ENCODE peak calls at places on chromosomes 4 and X, in four cellular contexts. C, J, H and U are unnamed samples.

GRCh38 chrX:137547291-137547690 is 18.6 kb upstream of the ZIC3 start:
- DNase-seq in H (no peak), J (no peak), C (no peak), U (no peak)

GRCh38 chr4:13968723-13969122 is 341.2 kb upstream of the BOD1L1 start:
- DNase-seq in J (no peak), C (no peak), H (no peak), U (no peak)

GRCh38 chr4:172998527-172999469 is 169.8 kb upstream of the GALNT7 start:
- DNase-seq in C (peak), H (no peak), J (no peak), U (peak)

GRCh38 chrX:154750301-154751120 is at the start of gene GAB3:
- DNase-seq in H (no peak), J (no peak), C (no peak), U (peak)

GRCh38 chr4:137635596-137635995 is 103.3 kb upstream of the PCDH18 start:
- DNase-seq in C (no peak), H (no peak), J (no peak), U (no peak)

GRCh38 chr4:129355529-129355928 is 259.6 kb downstream of the C4orf33 start:
- DNase-seq in C (no peak), J (no peak), H (no peak), U (no peak)

GRCh38 chr4:78410225-78410624 is 141.3 kb upstream of the ANXA3 start:
- DNase-seq in C (no peak), J (no peak), H (no peak), U (no peak)

GRCh38 chr4:22456291-22456690 is 59.6 kb downstream of the ADGRA3 start:
- DNase-seq in J (no peak), C (no peak), H (peak), U (no peak)

GRCh38 chr4:111652206-111652605 is 493.0 kb upstream of the FAM241A start:
- DNase-seq in C (no peak), J (no peak), H (no peak), U (no peak)

GRCh38 chrX:70592091-70592490 is 147.5 kb downstream of the DLG3 start:
- DNase-seq in H (no peak), J (no peak), C (no peak), U (no peak)

GRCh38 chr4:88761861-88762523 is 64.4 kb upstream of the NAP1L5 start:
- DNase-seq in C (no peak), J (no peak), H (peak), U (no peak)

GRCh38 chr4:4320528-4320927 is 30.5 kb downstream of the ZBTB49 start:
- DNase-seq in H (no peak), J (no peak), C (no peak), U (no peak)

GRCh38 chrX:14922437-14922836 is 49.2 kb downstream of the MOSPD2 start:
- DNase-seq in C (no peak), J (no peak), H (no peak), U (no peak)

GRCh38 chr4:185395956-185396723 is 416 bp upstream of the LRP2BP start:
- DNase-seq in C (peak), J (peak), H (peak), U (peak)

GRCh38 chr4:75995727-75996126 is 5.0 kb upstream of the SDAD1 start:
- DNase-seq in H (peak), J (no peak), C (peak), U (peak)

GRCh38 chr4:16136321-16136720 is 52.5 kb upstream of the PROM1 start:
- DNase-seq in J (no peak), H (no peak), C (no peak), U (no peak)

GRCh38 chrX:132270699-132271098 is 51.5 kb upstream of the RAP2C start:
- DNase-seq in H (no peak), J (no peak), C (no peak), U (no peak)

GRCh38 chrX:31421441-31421840 is 349.6 kb upstream of the FTHL17 start:
- DNase-seq in C (no peak), H (no peak), J (no peak), U (no peak)

GRCh38 chrX:123846598-123847038 is 13.2 kb upstream of the XIAP start:
- DNase-seq in C (no peak), H (no peak), J (no peak), U (no peak)

DNA sequence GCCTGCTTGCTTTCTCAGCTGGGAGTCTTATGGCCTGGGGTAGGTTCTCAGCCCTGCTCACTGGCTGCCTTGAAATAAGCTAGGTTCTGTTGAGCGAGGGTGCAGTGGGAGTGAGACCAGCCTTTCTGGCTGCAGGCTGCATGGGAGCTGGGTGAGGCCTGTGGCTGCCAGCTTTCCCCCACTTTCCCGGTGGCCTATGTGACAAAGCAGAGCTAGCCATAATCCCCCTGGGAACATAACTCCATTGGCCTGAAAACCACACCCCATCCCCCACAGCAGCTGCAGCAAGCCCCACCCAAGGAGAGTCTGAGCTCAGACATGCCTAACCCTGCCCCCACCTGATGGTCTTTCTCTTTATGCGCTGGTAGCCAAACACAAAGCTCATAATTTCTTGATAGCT is 118.9 kb downstream of the KLHL4 start:
- DNase-seq in J (no peak), H (no peak), C (no peak), U (no peak)
- TF ChIP-seq FOXK2 in J (no peak), H (no peak), C (no peak), U (no peak)

GRCh38 chr4:70705146-70705855 is 16.5 kb upstream of the RUFY3 start:
- DNase-seq in H (peak), J (no peak), C (peak), U (peak)

GRCh38 chr4:70706516-70706915 is 15.2 kb upstream of the RUFY3 start:
- DNase-seq in H (no peak), J (no peak), C (no peak), U (no peak)

GRCh38 chr4:70705856-70706461 is 15.8 kb upstream of the RUFY3 start:
- DNase-seq in H (no peak), C (no peak), J (no peak), U (peak)

GRCh38 chr4:70703695-70704332 is 15.5 kb downstream of the UTP3 start:
- DNase-seq in J (no peak), C (no peak), H (no peak), U (no peak)

DNA sequence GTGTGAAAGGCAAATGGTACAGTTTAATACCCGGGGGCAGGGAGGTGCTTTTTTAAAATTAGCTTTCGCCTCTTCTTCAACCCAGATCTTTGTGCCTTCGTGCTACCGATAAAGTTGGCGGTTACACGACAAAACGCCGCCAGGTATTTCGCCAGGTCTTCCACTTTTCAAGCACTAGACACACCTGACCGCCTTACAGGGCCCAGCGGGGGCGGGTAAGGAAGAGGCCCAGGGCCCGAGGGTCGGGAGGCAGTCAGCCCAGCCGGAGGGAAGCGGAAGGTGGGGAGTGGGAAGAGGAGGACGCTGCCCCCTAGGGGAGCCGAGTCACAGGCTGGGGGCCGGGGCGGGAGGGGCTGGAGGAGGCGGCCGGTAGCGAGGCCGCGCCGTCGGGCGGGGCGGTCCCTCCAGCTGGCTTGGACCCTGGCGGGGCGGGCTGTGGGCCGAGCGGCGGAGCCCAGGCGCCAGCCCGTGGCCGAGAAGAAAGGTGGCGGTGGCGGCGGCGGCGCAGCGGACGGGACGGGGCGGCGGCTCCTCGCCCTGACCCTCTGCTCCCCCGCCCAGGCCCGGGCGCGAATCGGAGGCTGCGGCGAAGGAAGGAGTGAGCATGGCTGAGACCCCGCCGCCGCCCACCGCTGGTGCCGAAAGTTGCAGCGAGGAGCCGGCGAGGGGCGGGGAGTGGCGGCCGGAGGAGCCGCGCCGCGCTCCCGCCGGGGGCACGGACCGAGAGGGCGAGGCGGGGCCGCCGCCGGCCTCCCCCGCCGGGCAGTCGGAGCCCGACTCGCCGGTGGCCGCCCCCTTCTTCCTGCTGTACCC is 16.2 kb downstream of the UTP3 start:
- DNase-seq in J (no peak), H (peak), C (peak), U (peak)
- TF ChIP-seq FOXM1 in J (no peak), H (no peak), C (no peak), U (no peak)

DNA sequence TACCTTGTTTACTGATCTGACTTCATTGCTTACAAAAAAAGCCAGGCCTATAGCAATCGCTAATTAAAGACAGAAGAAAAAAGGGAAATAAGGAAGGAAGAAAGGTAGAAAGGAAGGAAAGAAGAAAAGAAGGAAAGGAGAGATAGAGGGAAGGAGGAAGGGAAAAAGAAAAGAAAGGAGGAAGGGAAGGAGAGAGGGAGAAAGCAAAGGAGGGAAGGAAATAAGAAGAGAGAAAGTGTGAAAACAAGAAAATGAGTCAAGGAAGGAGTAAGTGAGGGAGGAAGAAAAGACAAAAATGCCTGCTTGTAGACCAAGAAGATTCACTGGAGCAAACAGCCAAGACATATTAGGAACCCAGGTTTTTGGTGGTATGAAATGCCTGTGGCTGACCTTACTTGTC is 57.0 kb upstream of the MAGEB16 start:
- DNase-seq in H (no peak), J (no peak), C (no peak), U (no peak)
- TF ChIP-seq FOXK2 in H (no peak), J (no peak), C (no peak), U (no peak)

DNA sequence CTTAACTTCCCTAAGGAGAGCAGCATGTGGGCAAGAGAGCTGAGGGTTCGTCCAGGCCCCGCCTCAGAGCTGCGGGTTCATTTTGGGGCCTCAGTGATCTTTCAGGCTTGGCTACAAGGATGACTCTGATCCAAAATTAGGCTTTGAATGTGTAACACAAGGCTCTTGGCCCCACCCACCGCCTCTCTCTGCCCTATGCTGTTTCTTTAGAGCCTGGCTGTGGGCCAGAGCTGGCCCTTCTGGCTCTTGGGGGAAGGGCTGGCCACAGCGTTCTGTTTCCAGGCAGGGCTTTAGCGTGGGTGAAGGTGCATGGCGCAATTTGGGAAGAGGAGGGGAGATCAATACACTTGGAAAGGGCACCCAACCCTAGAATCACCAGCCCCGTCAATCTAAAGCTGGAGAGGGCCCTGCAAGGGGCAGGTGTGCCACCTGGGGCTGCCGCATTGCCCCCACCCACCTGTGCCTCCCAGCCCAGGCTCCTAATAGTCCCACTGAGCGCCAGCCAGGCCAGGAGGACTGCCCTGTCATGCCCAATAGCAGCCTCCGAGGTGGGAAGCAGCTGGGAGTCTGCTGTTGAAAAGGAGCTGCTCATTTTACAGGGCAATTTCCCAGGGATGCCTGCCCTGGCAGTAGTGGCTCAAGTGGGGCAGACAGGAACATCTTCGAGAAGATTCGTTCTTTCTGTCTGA is 84.5 kb upstream of the MAML3 start:
- DNase-seq in H (no peak), C (no peak), J (no peak), U (no peak)
- TF ChIP-seq FOXM1 in H (no peak), C (no peak), J (no peak), U (no peak)